ENCODE peak calls at places on chromosomes 5 and 9, in nine cellular contexts. U, Q, A, Y, O, Z, G, B and E are unnamed samples.

GRCh38 chr5:14741721-14742426 is 77.4 kb downstream of the OTULIN start:
- DNase-seq in U (no peak), Q (no peak), A (no peak), Y (no peak), O (no peak), Z (peak; percentile 40), G (no peak), B (no peak), E (no peak)

GRCh38 chr5:176633638-176634037 is 3.2 kb downstream of the EIF4E1B start:
- DNase-seq in U (no peak), Q (no peak), A (no peak), Y (no peak), O (no peak), Z (no peak), G (no peak), B (no peak), E (no peak)

GRCh38 chr5:143968071-143968878 is 156.3 kb downstream of the HMHB1 start:
- DNase-seq in U (no peak), Q (no peak), A (no peak), Y (no peak), O (peak; percentile 4), Z (no peak), G (no peak), B (no peak), E (no peak)

GRCh38 chr9:98598861-98599260 is 109.9 kb downstream of the GABBR2 start:
- DNase-seq in U (no peak), Q (no peak), A (no peak), Y (no peak), O (no peak), Z (no peak), G (no peak), B (no peak), E (peak; percentile 65)

GRCh38 chr9:90433398-90433890 is 209.2 kb downstream of the DIRAS2 start:
- DNase-seq in U (peak; percentile 88), Q (no peak), A (no peak), Y (peak; percentile 31), O (no peak), Z (peak; percentile 53), G (no peak), B (no peak), E (no peak)

GRCh38 chr5:178058321-178059012 is 54.9 kb upstream of the N4BP3 start:
- DNase-seq in U (no peak), Q (no peak), A (peak; percentile 18), Y (no peak), O (no peak), Z (no peak), G (no peak), B (no peak), E (no peak)

GRCh38 chr5:135030123-135030517 is 3.9 kb downstream of the PITX1 start:
- DNase-seq in U (no peak), Q (no peak), A (no peak), Y (no peak), O (no peak), Z (no peak), G (no peak), B (no peak), E (no peak)

GRCh38 chr9:122333169-122333808 is 37.5 kb upstream of the PTGS1 start:
- DNase-seq in U (no peak), Q (no peak), A (no peak), Y (no peak), O (no peak), Z (no peak), G (no peak), B (no peak), E (no peak)

GRCh38 chr5:54215233-54215736 is 95.1 kb downstream of the ARL15 start:
- DNase-seq in U (no peak), Q (no peak), A (no peak), Y (no peak), O (no peak), Z (no peak), G (no peak), B (no peak), E (no peak)

GRCh38 chr9:105679406-105680022 is 14.8 kb upstream of the TMEM38B start:
- DNase-seq in U (no peak), Q (no peak), A (no peak), Y (no peak), O (no peak), Z (no peak), G (no peak), B (no peak), E (no peak)

GRCh38 chr9:105678163-105678562 is 15.9 kb downstream of the TAL2 start:
- DNase-seq in U (no peak), Q (no peak), A (no peak), Y (no peak), O (no peak), Z (no peak), G (no peak), B (no peak), E (no peak)

GRCh38 chr9:105676351-105676923 is 14.2 kb downstream of the TAL2 start:
- DNase-seq in U (no peak), Q (no peak), A (no peak), Y (no peak), O (no peak), Z (no peak), G (no peak), B (no peak), E (no peak)

GRCh38 chr9:105681313-105681712 is 13.0 kb upstream of the TMEM38B start:
- DNase-seq in U (no peak), Q (no peak), A (no peak), Y (no peak), O (no peak), Z (no peak), G (no peak), B (no peak), E (no peak)

DNA sequence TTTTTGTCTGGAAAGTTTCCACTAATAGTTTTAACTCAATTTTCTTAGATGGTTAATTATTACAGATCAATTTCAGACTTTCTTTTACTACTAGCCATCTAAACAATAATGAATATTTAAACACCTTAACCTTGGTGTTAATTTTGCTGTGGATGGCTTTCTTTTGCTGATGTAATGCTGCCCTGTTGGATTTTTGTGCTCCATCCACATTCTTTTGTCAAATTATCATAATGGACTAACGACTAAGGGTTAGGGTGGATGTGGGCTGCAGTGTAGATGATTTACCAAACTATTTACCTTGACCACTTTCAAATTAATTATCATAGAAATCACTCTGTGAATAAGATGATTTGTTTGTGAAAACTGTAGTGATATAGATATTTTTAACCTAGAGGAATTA is 15.6 kb upstream of the TMEM38B start:
- DNase-seq in U (no peak), Q (no peak), A (no peak), Y (no peak), O (no peak), Z (no peak), G (no peak), B (no peak), E (no peak)
- TF ChIP-seq POLR2A in U (no peak), Q (no peak), A (no peak), Y (no peak), O (no peak), Z (no peak), G (no peak), B (no peak), E (no peak)

DNA sequence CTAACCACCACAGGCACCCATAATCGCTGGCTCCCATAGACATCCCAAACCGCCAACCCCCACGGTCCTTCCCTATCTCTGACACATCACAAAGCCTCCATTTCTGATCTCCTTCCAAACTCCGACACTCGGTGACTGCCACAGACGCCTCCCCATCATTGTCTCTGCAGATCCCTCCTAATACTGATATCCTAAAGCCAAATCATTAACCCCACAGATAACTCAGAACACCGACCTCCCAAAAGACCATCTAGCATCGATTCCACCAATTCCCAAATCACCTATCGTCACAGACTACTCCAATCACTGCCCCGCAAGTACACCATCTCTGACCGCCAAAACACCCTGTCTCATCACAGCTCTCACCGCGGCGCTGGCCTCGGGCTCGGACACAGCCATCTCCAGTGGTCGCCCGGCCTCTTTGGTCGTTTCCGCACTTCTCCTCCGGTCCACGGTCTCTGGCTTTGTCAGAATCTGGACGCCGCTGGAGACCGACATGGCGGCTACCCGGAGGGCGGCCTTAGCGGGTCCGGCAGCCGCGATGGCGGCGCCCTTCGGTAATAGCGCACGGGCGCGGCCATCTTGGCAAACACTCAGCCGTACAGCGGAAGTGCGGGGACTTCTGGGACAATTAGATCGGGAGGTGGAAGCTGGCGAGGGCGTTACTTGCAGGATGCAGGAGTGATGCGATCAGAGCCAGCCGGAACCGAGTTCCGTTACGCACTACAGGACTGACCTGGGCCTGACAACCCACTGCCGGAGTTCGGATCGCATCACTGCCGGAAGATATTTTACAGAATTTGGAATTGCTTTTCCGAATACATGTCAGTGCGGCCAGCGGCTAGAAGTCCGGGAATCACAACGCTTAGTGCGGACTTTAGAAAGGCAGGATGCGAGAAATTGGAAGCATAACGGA is at the start of gene ZFP37:
- DNase-seq in U (peak; percentile 76), Q (peak; percentile 90), A (peak; percentile 98), Y (peak; percentile 87), O (peak; percentile 89), Z (peak; percentile 95), G (peak; percentile 98), B (peak; percentile 94), E (peak; percentile 93)
- TF ChIP-seq POLR2A in U (peak; percentile 70), Q (no peak), A (no peak), Y (no peak), O (no peak), Z (no peak), G (no peak), B (peak; percentile 67), E (no peak)

GRCh38 chr5:140301136-140301535 is 1.8 kb downstream of the PFDN1 start:
- DNase-seq in U (no peak), Q (no peak), A (no peak), Y (no peak), O (no peak), Z (no peak), G (no peak), B (no peak), E (no peak)

GRCh38 chr5:140298183-140298601 is 4.7 kb downstream of the PFDN1 start:
- DNase-seq in U (no peak), Q (no peak), A (no peak), Y (no peak), O (no peak), Z (no peak), G (no peak), B (no peak), E (no peak)

GRCh38 chr5:140299056-140299455 is 3.8 kb downstream of the PFDN1 start:
- DNase-seq in U (no peak), Q (no peak), A (no peak), Y (no peak), O (no peak), Z (no peak), G (no peak), B (no peak), E (no peak)

GRCh38 chr5:140303987-140304386 is 1.1 kb upstream of the PFDN1 start:
- DNase-seq in U (no peak), Q (no peak), A (no peak), Y (no peak), O (no peak), Z (peak; percentile 29), G (no peak), B (no peak), E (no peak)

GRCh38 chr5:140302786-140303639 is at the start of gene PFDN1:
- DNase-seq in U (peak; percentile 83), Q (peak; percentile 95), A (peak; percentile 98), Y (peak; percentile 95), O (peak; percentile 91), Z (peak; percentile 32), G (peak; percentile 97), B (peak; percentile 96), E (peak; percentile 96)
- TF ChIP-seq POLR2A in U (peak; percentile 91), Q (peak; percentile 31), A (peak; percentile 42), Y (no peak), O (peak; percentile 58), Z (peak; percentile 51), G (no peak), B (peak; percentile 54), E (no peak)

GRCh38 chr9:21030389-21031035 is 928 bp downstream of the HACD4 start:
- DNase-seq in U (no peak), Q (no peak), A (no peak), Y (no peak), O (no peak), Z (no peak), G (no peak), B (no peak), E (no peak)
- TF ChIP-seq POLR2A in U (no peak), Q (no peak), A (no peak), Y (no peak), O (no peak), Z (no peak), G (no peak), B (no peak), E (no peak)